ENCODE peak calls at places on chromosomes 4 and X, in nine cellular contexts. A is foreskin fibroblast; Q is mucosa of descending colon; W is heart left ventricle; Y is BJ; I is body of pancreas; B is neural progenitor cell; Z is left ventricle myocardium inferior; D is CD8-positive, alpha-beta T cell. U is an unnamed sample.

GRCh38 chrX:136200466-136200865 is 50.7 kb downstream of the MAP7D3 start:
- DNase-seq in I (no peak), W (no peak), A (peak; percentile 66), Z (no peak), Y (no peak), B (peak; percentile 23), D (no peak), Q (no peak), U (no peak)

GRCh38 chrX:114976321-114976720 is 41.1 kb downstream of the IL13RA2 start:
- DNase-seq in Q (no peak), I (no peak), B (no peak), D (no peak), W (no peak), Z (no peak), Y (peak; percentile 13), A (peak; percentile 39), U (no peak)

GRCh38 chrX:56228914-56229313 is 3.2 kb upstream of the KLF8 start:
- DNase-seq in Z (no peak), A (peak; percentile 12), Y (no peak), Q (no peak), W (no peak), I (no peak), D (no peak), B (no peak), U (no peak)

GRCh38 chr4:73855406-73855805 is 2.3 kb downstream of the PF4V1 start:
- DNase-seq in W (no peak), I (no peak), B (no peak), Z (no peak), Y (no peak), D (no peak), Q (no peak), A (no peak), U (no peak)

GRCh38 chr4:15100994-15101695 is 98.9 kb downstream of the CPEB2 start:
- DNase-seq in D (no peak), Q (no peak), B (no peak), A (peak; percentile 40), W (no peak), I (no peak), Z (no peak), Y (no peak), U (no peak)

GRCh38 chr4:125321709-125322362 is 7.1 kb downstream of the FAT4 start:
- DNase-seq in I (no peak), A (peak; percentile 73), Y (peak; percentile 41), B (no peak), Q (no peak), W (no peak), Z (no peak), D (no peak), U (no peak)

GRCh38 chr4:54942735-54943134 is 182.7 kb downstream of the KDR start:
- DNase-seq in I (no peak), Z (no peak), Y (no peak), B (no peak), D (no peak), Q (no peak), W (no peak), A (no peak), U (no peak)

GRCh38 chrX:1657367-1658082 is 42.7 kb downstream of the ASMT start:
- DNase-seq in I (no peak), D (peak; percentile 63), Q (peak; percentile 62), A (peak; percentile 34), Z (no peak), Y (peak; percentile 9), W (peak; percentile 26), B (peak; percentile 42), U (peak; percentile 49)

GRCh38 chr4:724131-724530 is 18.5 kb downstream of the PCGF3 start:
- DNase-seq in A (no peak), Z (no peak), D (no peak), Y (no peak), B (no peak), I (no peak), W (no peak), Q (peak; percentile 74), U (no peak)

GRCh38 chr4:98994474-98995182 is 893 bp upstream of the METAP1 start:
- DNase-seq in B (peak; percentile 35), I (no peak), W (no peak), D (no peak), A (no peak), Z (no peak), Y (no peak), Q (no peak), U (no peak)

GRCh38 chr4:3025881-3026280 is 48.5 kb downstream of the HTT-AS start:
- DNase-seq in Y (no peak), W (no peak), B (no peak), Z (no peak), D (no peak), I (no peak), Q (no peak), A (no peak), U (no peak)

GRCh38 chr4:27318740-27319139 is 458.1 kb downstream of the STIM2 start:
- DNase-seq in Q (no peak), D (no peak), Y (no peak), I (peak; percentile 25), W (peak; percentile 19), Z (no peak), B (peak; percentile 72), A (peak; percentile 71), U (no peak)
- TF ChIP-seq CTCF in Q (no peak), D (no peak), Y (peak; percentile 63), I (peak; percentile 22), W (peak; percentile 47), Z (peak; percentile 44), B (peak; percentile 68), A (peak; percentile 58), U (peak; percentile 66)

GRCh38 chr4:94207469-94208224 is at the start of gene SMARCAD1:
- DNase-seq in D (peak; percentile 88), A (peak; percentile 98), B (peak; percentile 98), W (peak; percentile 90), Q (peak; percentile 91), Y (peak; percentile 55), I (peak; percentile 93), Z (peak; percentile 88), U (peak; percentile 81)
- H3K4me3 ChIP-seq in D (peak within 1 kb of the TSS; percentile 87), A (peak within 1 kb of the TSS; percentile 92), B (peak within 1 kb of the TSS; percentile 65), W (peak within 1 kb of the TSS; percentile 83), Q (peak within 1 kb of the TSS; percentile 62), Y (peak within 1 kb of the TSS; percentile 94), I (peak within 1 kb of the TSS; percentile 95), Z (peak within 1 kb of the TSS; percentile 78), U (peak within 1 kb of the TSS; percentile 87)

GRCh38 chr4:69828828-69829227 is 31.1 kb downstream of the SULT1E1 start:
- DNase-seq in A (peak; percentile 64), Y (no peak), D (no peak), Z (no peak), W (no peak), I (no peak), B (no peak), Q (no peak), U (no peak)
- TF ChIP-seq CTCF in A (no peak), Y (no peak), D (no peak), Z (no peak), W (no peak), I (no peak), B (no peak), Q (no peak), U (no peak)

DNA sequence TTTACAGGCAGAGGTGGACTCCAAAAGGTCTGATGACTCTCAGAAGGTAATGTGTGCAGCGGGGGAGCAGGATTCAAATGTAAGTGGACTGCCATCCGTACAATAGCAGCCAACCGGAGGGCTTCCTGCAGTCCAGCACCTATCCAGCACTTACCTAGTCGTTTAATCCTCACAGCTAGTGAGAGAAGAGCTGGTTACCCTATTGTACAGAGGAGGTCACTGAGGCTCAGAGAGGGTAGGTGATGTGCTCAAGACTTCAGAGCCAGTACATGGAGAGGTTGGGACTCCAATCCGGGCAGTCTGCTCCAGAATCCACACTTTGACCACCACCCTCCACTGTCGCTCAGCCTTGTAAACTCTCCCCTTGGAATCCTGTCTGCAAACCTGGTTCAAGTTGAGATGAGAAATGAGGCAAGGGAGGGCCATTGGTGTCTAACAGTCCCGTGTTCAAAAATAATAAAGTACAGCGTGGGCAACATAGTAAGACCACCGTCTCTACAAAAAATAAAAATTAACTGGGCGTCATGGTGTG is 22.5 kb upstream of the JAKMIP1 start:
- DNase-seq in Q (no peak), B (peak; percentile 60), I (peak; percentile 48), D (no peak), Z (no peak), A (no peak), Y (no peak), W (no peak), U (no peak)
- H3K4me3 ChIP-seq in Q (no peak overlapping the region), B (peak overlapping the region; percentile 57), I (no peak overlapping the region), D (no peak overlapping the region), Z (no peak overlapping the region), A (no peak overlapping the region), Y (no peak overlapping the region), W (no peak overlapping the region), U (no peak overlapping the region)

GRCh38 chrX:45824471-45824870 is 623.8 kb upstream of the DIPK2B start:
- DNase-seq in W (no peak), Z (no peak), B (peak; percentile 30), Q (no peak), Y (no peak), D (no peak), A (peak; percentile 95), I (no peak), U (no peak)
- TF ChIP-seq CTCF in W (no peak), Z (no peak), B (peak; percentile 34), Q (no peak), Y (peak; percentile 73), D (no peak), A (peak; percentile 63), I (no peak), U (no peak)

DNA sequence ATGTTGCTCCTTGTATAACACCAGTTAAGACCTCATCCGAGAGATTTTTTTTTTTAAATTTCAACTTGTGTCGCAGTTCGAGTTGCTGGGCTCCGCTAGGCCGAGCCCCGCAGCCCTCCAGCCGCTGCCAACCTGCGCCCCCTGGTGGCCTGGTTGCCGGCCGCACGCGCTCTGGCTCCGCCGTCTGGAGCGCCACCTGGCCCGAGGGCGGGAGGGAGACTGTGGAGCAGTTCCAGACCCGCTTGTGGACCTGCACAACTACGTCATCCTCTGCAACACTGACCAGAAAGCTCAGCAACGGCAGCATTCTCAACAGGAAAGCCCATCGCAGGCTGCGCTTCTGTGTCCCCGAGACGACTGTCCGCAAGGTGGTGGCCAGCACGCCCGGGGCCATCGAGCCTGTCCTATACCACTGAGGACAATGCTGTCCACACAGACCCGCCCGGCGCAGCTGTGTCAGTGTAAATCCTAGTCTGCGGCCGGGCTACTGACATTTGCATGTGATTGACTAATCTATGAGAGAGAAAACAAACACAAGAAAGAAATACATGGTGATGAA is 39.1 kb downstream of the ARL9 start:
- DNase-seq in Z (peak; percentile 87), A (peak; percentile 93), Q (peak; percentile 82), D (peak; percentile 95), I (peak; percentile 93), Y (peak; percentile 10), W (peak; percentile 86), B (peak; percentile 91), U (peak; percentile 27)
- H3K4me3 ChIP-seq in Z (peak overlapping the region; percentile 62), A (peak overlapping the region; percentile 59), Q (no peak overlapping the region), D (peak overlapping the region; percentile 38), I (no peak overlapping the region), Y (peak overlapping the region; percentile 37), W (no peak overlapping the region), B (peak overlapping the region; percentile 40), U (no peak overlapping the region)

GRCh38 chr4:115537387-115537786 is 424.0 kb upstream of the NDST4 start:
- DNase-seq in D (no peak), Q (no peak), B (no peak), A (peak; percentile 6), Z (no peak), W (no peak), Y (peak; percentile 0), I (no peak), U (no peak)
- TF ChIP-seq CTCF in D (no peak), Q (no peak), B (no peak), A (no peak), Z (no peak), W (peak; percentile 14), Y (no peak), I (peak; percentile 17), U (no peak)

GRCh38 chr4:177448850-177449249 is 6.6 kb upstream of the AGA start:
- DNase-seq in Z (no peak), Y (peak; percentile 67), Q (no peak), W (no peak), I (no peak), A (peak; percentile 63), B (no peak), D (no peak), U (no peak)
- H3K4me3 ChIP-seq in Z (no peak overlapping the region), Y (no peak overlapping the region), Q (no peak overlapping the region), W (no peak overlapping the region), I (no peak overlapping the region), A (no peak overlapping the region), B (no peak overlapping the region), D (no peak overlapping the region), U (no peak overlapping the region)